ENCODE peak calls at places on chromosome 16, in five cellular contexts. F is H1, M is HepG2, T is GM12878, N is K562. A is an unnamed sample. For H3K4me1, the result is how much of the 10 kb centered on the place peaks cover.

GRCh38 chr16:78264642-78265041 is 165.2 kb downstream of the WWOX start:
- DNase-seq in F (no peak), M (no peak), T (no peak), N (no peak), A (no peak)

GRCh38 chr16:57966133-57966805 is 4.7 kb downstream of the CNGB1 start:
- DNase-seq in F (no peak), M (no peak), T (no peak), N (no peak), A (no peak)

GRCh38 chr16:53456625-53457024 is 22.4 kb downstream of the RBL2 start:
- DNase-seq in F (no peak), M (no peak), T (no peak), N (no peak), A (no peak)

GRCh38 chr16:54143934-54144333 is 142.7 kb downstream of the IRX3 start:
- DNase-seq in F (no peak), M (no peak), T (no peak), N (no peak), A (no peak)

GRCh38 chr16:82294874-82295273 is 124.8 kb upstream of the MPHOSPH6 start:
- DNase-seq in F (no peak), M (no peak), T (no peak), N (no peak), A (no peak)

GRCh38 chr16:14650629-14651028 is 17.9 kb downstream of the BFAR start:
- DNase-seq in F (no peak), M (no peak), T (no peak), N (no peak), A (no peak)

GRCh38 chr16:87166321-87166720 is 150.9 kb downstream of the C16orf95 start:
- DNase-seq in F (no peak), M (no peak), T (no peak), N (no peak), A (no peak)

GRCh38 chr16:4389051-4389955 is 17.7 kb downstream of the VASN start:
- DNase-seq in F (no peak), M (no peak), T (no peak), N (no peak), A (no peak)

GRCh38 chr16:3829631-3830536 is 50.6 kb downstream of the CREBBP start:
- DNase-seq in F (no peak), M (no peak), T (no peak), N (no peak), A (no peak)

GRCh38 chr16:12532871-12533610 is 270.6 kb downstream of the CPPED1 start:
- DNase-seq in F (no peak), M (no peak), T (no peak), N (no peak), A (no peak)

DNA sequence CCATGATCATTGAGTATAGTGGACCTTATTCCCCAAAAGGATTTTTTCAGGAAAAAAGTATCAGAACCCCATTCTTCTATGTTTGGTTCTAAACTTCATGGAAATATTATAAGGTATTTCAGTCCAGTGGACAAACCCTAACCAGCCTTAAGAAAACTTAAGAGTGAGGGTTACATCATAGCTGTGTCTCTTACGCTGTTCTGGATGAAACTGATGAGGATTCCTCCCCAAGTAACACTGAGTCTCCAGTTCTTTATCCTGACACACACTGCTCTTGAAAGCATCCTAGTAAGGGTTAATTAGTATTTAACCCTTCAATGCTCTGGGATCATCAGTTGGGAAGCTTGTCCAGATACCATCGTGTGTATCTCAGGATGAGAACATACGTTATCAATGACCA is 5.0 kb downstream of the LYRM1 start:
- DNase-seq in F (no peak), M (no peak), T (no peak), N (no peak), A (no peak)
- TF ChIP-seq GABPA in F (no peak), M (no peak), T (no peak), N (no peak), A (no peak)

GRCh38 chr16:86078121-86078600 is 179.2 kb downstream of the IRF8 start:
- DNase-seq in F (no peak), M (no peak), T (no peak), N (no peak), A (no peak)

GRCh38 chr16:86080131-86080875 is 181.3 kb downstream of the IRF8 start:
- DNase-seq in F (no peak), M (no peak), T (no peak), N (no peak), A (no peak)

GRCh38 chr16:86080982-86081381 is 182.0 kb downstream of the IRF8 start:
- DNase-seq in F (no peak), M (no peak), T (no peak), N (no peak), A (no peak)

GRCh38 chr16:86077243-86077940 is 178.4 kb downstream of the IRF8 start:
- DNase-seq in F (no peak), M (no peak), T (no peak), N (no peak), A (no peak)

DNA sequence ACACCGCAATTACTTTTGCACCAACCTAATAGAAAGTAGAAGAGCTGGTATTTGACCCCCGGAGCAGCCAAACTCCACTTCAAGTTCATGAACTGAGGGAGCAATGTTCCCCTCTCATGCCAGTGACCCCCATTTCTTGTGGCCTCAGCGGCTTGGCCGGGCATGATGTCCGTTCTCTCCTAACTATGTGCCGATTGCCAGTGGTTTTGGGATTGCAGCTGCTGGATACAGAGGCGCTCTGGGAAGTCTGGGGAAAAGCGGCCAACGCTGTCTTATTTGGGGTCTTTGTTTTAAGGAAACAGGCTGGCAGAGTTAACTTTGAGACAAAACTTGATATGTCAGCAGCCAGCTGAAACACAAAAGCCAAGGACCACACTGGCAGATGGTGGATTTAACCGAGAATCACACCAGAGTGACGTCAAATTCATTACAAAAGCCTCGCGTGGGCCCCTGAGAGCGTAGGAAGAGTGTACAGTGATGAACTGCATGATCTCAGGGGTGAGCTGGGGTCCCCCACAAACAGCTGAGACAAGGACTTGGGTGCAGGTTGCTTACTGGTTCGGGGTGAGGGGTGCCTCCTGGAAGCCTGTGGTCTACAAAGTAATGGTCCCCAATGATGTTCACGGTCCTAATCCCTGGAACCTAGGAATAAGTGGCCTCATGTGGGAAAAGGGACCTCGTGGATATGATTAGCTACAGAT is 180.4 kb downstream of the IRF8 start:
- DNase-seq in F (no peak), M (no peak), T (no peak), N (no peak), A (no peak)
- H3K4me1 ChIP-seq in F (under half), M (under half), T (under half), N (under half), A (under half)

GRCh38 chr16:66175580-66175979 is 190.9 kb upstream of the CDH5 start:
- DNase-seq in F (no peak), M (no peak), T (no peak), N (no peak), A (no peak)

GRCh38 chr16:66176731-66177130 is 189.8 kb upstream of the CDH5 start:
- DNase-seq in F (no peak), M (no peak), T (no peak), N (no peak), A (no peak)

GRCh38 chr16:66175058-66175457 is 191.4 kb upstream of the CDH5 start:
- DNase-seq in F (no peak), M (no peak), T (no peak), N (no peak), A (no peak)

GRCh38 chr16:66171578-66171977 is 194.9 kb upstream of the CDH5 start:
- DNase-seq in F (no peak), M (no peak), T (no peak), N (no peak), A (no peak)

GRCh38 chr16:66176111-66176510 is 190.4 kb upstream of the CDH5 start:
- DNase-seq in F (no peak), M (no peak), T (no peak), N (no peak), A (no peak)
- TF ChIP-seq GABPA in F (no peak), M (no peak), T (no peak), N (no peak), A (no peak)

GRCh38 chr16:29807426-29808218 is 1.3 kb downstream of the MAZ start:
- DNase-seq in F (no peak), M (peak), T (no peak), N (peak), A (peak)
- H3K4me1 ChIP-seq in F (under half), M (half or more), T (under half), N (under half), A (under half)

DNA sequence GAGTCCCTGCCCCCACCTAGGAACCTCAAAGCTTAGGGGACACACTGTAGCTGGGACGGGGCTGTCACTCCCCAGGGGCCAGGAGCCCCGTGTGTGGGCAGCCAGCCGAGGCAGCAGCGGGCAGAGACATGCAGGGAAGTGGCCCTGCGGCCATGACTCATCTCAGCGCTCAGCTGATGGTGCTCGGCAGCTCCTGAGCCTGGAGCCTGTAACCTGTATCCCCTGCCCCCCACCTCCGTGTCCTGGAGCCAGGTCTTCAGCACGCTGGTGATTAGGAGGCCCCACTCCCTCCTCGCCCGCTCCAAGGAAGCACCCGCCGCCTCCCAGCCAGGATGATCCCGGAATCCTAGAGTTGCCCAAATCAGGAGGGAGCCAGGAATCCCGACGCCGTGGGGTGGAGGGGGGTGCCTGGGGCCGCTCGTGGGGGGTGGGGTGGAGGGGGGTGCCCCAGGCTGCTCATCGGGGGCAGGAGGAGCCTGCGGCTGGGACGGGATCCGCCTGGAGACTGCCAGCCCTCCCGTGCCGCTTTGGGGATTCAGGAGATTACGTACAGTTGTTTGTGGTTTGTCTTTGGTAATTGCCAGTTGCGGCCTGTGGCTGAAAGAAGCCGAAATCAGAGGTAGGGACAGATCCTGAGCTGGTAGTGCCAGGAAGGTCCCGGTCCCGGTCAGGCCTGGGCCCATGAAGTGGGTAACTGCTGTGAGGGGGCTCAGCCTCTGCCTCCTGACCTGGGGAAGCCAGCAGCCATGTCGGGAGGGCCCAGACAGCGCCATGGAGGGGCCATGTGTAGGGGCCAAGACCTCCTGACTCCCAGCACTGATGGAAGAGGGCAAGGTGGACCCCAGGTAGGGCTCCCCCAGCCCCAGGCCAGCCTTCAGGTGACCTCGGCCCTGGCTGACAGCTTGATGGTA is 35.3 kb upstream of the SSTR5 start:
- DNase-seq in F (no peak), M (no peak), T (no peak), N (no peak), A (no peak)
- TF ChIP-seq GABPA in F (no peak), M (no peak), T (no peak), N (no peak), A (no peak)

GRCh38 chr16:69395859-69396186 is 10.0 kb upstream of the TERF2 start:
- DNase-seq in F (no peak), M (no peak), T (no peak), N (no peak), A (no peak)

GRCh38 chr16:69402448-69402847 is 16.6 kb upstream of the TERF2 start:
- DNase-seq in F (no peak), M (no peak), T (no peak), N (no peak), A (no peak)

GRCh38 chr16:69397821-69398521 is 12.2 kb upstream of the TERF2 start:
- DNase-seq in F (no peak), M (peak), T (peak), N (peak), A (peak)

GRCh38 chr16:69396187-69397061 is 10.6 kb upstream of the TERF2 start:
- DNase-seq in F (no peak), M (peak), T (peak), N (peak), A (peak)

GRCh38 chr16:69399361-69399760 is 13.6 kb upstream of the TERF2 start:
- DNase-seq in F (no peak), M (no peak), T (no peak), N (no peak), A (no peak)
- H3K4me1 ChIP-seq in F (under half), M (half or more), T (under half), N (under half), A (under half)

GRCh38 chr16:26078971-26079370 is 387.2 kb downstream of the HS3ST4 start:
- DNase-seq in F (no peak), M (no peak), T (no peak), N (no peak), A (no peak)
- TF ChIP-seq GABPA in F (no peak), M (no peak), T (no peak), N (no peak), A (no peak)

GRCh38 chr16:85357323-85357722 is 245.1 kb upstream of the CIBAR2 start:
- DNase-seq in F (no peak), M (no peak), T (no peak), N (no peak), A (no peak)

GRCh38 chr16:85357924-85358505 is 245.7 kb upstream of the CIBAR2 start:
- DNase-seq in F (no peak), M (no peak), T (no peak), N (no peak), A (no peak)

GRCh38 chr16:85358704-85359146 is 246.5 kb upstream of the CIBAR2 start:
- DNase-seq in F (no peak), M (no peak), T (no peak), N (no peak), A (no peak)

GRCh38 chr16:85360323-85361277 is 248.3 kb upstream of the CIBAR2 start:
- DNase-seq in F (no peak), M (no peak), T (no peak), N (no peak), A (peak)

DNA sequence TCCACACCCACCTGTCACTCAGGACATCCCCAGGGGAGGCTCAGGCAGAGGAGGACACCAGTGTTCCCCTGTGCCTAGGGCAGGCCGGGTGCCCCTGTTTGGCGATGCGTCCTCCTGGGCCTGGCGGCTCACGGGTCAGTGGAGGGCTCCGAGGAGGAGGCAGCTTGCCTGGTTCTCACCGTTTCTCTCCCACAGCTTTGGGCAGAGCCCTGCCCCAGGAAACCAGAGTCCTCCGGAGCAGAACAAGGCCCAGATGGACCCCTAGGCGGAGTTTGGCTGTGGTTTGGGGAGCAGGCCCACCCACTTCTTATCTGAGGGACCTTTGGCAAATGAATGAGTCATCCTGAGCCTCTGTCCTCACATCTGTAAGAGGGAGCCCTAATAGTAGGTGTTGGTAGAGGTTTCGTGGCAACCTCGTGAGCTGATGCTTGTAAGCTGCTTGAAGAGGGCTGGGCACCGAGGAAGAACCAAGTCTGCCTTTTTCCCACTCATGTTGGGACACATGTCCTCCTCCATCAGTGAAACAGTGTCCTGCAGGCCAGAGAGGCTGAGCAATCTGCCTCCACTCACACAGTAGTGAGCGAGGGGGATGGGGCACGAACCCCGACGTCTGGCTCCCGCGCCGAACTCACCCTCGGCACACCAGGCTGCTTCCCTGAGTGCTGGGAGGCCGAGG is 247.0 kb upstream of the CIBAR2 start:
- DNase-seq in F (no peak), M (no peak), T (no peak), N (peak), A (no peak)
- H3K4me1 ChIP-seq in F (under half), M (under half), T (under half), N (half or more), A (under half)

GRCh38 chr16:30096862-30097563 is 1.0 kb upstream of the YPEL3 start:
- DNase-seq in F (no peak), M (no peak), T (no peak), N (no peak), A (no peak)
- TF ChIP-seq GABPA in F (no peak), M (no peak), T (no peak), N (no peak), A (no peak)

A was measured in SK-N-SH.